ENCODE peak calls at places on chromosomes 7 and 10, in four cellular contexts. One of them, this sample, is unnamed.
A peak's percentile ranks its signal among the peaks of the same experiment; 100 is the strongest.

GRCh38 chr7:86643478-86644281 is at the start of gene GRM3:
- DNase-seq in HCT116: no peak
- DNase-seq in breast epithelium: no peak
- DNase-seq in adrenal gland: peak; percentile 62
- DNase-seq in this sample: no peak

GRCh38 chr7:106372121-106372520 is 87.3 kb upstream of the NAMPT start:
- DNase-seq in HCT116: no peak
- DNase-seq in breast epithelium: no peak
- DNase-seq in adrenal gland: no peak
- DNase-seq in this sample: no peak

GRCh38 chr10:90935581-90936292 is 14.8 kb upstream of the ANKRD1 start:
- DNase-seq in HCT116: no peak
- DNase-seq in breast epithelium: no peak
- DNase-seq in adrenal gland: no peak
- DNase-seq in this sample: no peak

GRCh38 chr7:87933605-87933952 is 472 bp upstream of the ADAM22 start:
- DNase-seq in HCT116: no peak
- DNase-seq in breast epithelium: no peak
- DNase-seq in adrenal gland: no peak
- DNase-seq in this sample: no peak

GRCh38 chr10:91185239-91185875 is 35.1 kb upstream of the PCGF5 start:
- DNase-seq in HCT116: peak; percentile 8
- DNase-seq in breast epithelium: no peak
- DNase-seq in adrenal gland: peak; percentile 80
- DNase-seq in this sample: no peak

GRCh38 chr7:128036226-128036940 is 5.1 kb upstream of the LRRC4 start:
- DNase-seq in HCT116: no peak
- DNase-seq in breast epithelium: no peak
- DNase-seq in adrenal gland: no peak
- DNase-seq in this sample: no peak

GRCh38 chr10:101062231-101063161 is 707 bp downstream of the KAZALD1 start:
- DNase-seq in HCT116: no peak
- DNase-seq in breast epithelium: no peak
- DNase-seq in adrenal gland: peak; percentile 61
- DNase-seq in this sample: peak; percentile 57

GRCh38 chr10:132310701-132311337 is 3.1 kb upstream of the STK32C start:
- DNase-seq in HCT116: no peak
- DNase-seq in breast epithelium: no peak
- DNase-seq in adrenal gland: no peak
- DNase-seq in this sample: peak; percentile 42

GRCh38 chr10:28492093-28492492 is 40.8 kb upstream of the WAC start:
- DNase-seq in HCT116: no peak
- DNase-seq in breast epithelium: no peak
- DNase-seq in adrenal gland: no peak
- DNase-seq in this sample: no peak

GRCh38 chr7:111708072-111708471 is 145.8 kb upstream of the IMMP2L start:
- DNase-seq in HCT116: no peak
- DNase-seq in breast epithelium: no peak
- DNase-seq in adrenal gland: no peak
- DNase-seq in this sample: no peak

GRCh38 chr7:134778941-134779740 is at the start of gene CALD1:
- DNase-seq in HCT116: peak; percentile 26
- DNase-seq in breast epithelium: peak; percentile 96
- DNase-seq in adrenal gland: peak; percentile 60
- DNase-seq in this sample: peak; percentile 27

GRCh38 chr7:52486267-52486666 is 549.2 kb upstream of the POM121L12 start:
- DNase-seq in HCT116: no peak
- DNase-seq in breast epithelium: no peak
- DNase-seq in adrenal gland: no peak
- DNase-seq in this sample: no peak

GRCh38 chr7:138163800-138164199 is 87.5 kb downstream of the AKR1D1 start:
- DNase-seq in HCT116: no peak
- DNase-seq in breast epithelium: no peak
- DNase-seq in adrenal gland: no peak
- DNase-seq in this sample: no peak

GRCh38 chr10:3764626-3765375 is 20.2 kb downstream of the KLF6 start:
- DNase-seq in HCT116: no peak
- DNase-seq in breast epithelium: no peak
- DNase-seq in adrenal gland: no peak
- DNase-seq in this sample: no peak

GRCh38 chr7:21426286-21426957 is 1.5 kb upstream of the SP4 start:
- DNase-seq in HCT116: no peak
- DNase-seq in breast epithelium: no peak
- DNase-seq in adrenal gland: no peak
- DNase-seq in this sample: no peak

GRCh38 chr10:3532644-3533043 is 252.4 kb downstream of the KLF6 start:
- DNase-seq in HCT116: peak; percentile 23
- DNase-seq in breast epithelium: no peak
- DNase-seq in adrenal gland: no peak
- DNase-seq in this sample: no peak

GRCh38 chr7:103598326-103598905 is 152.4 kb upstream of the SLC26A5 start:
- DNase-seq in HCT116: no peak
- DNase-seq in breast epithelium: no peak
- DNase-seq in adrenal gland: no peak
- DNase-seq in this sample: no peak

GRCh38 chr10:30073045-30073766 is 13.8 kb upstream of the JCAD start:
- DNase-seq in HCT116: no peak
- DNase-seq in breast epithelium: no peak
- DNase-seq in adrenal gland: no peak
- DNase-seq in this sample: no peak

GRCh38 chr10:69232252-69232651 is 12.1 kb downstream of the HKDC1 start:
- DNase-seq in HCT116: peak; percentile 61
- DNase-seq in breast epithelium: no peak
- DNase-seq in adrenal gland: no peak
- DNase-seq in this sample: no peak

GRCh38 chr10:132408367-132408781 is 11.4 kb downstream of the PWWP2B start:
- DNase-seq in HCT116: no peak
- DNase-seq in breast epithelium: no peak
- DNase-seq in adrenal gland: peak; percentile 76
- DNase-seq in this sample: no peak

GRCh38 chr7:43105521-43106120 is 6.8 kb upstream of the HECW1 start:
- DNase-seq in HCT116: no peak
- DNase-seq in breast epithelium: no peak
- DNase-seq in adrenal gland: no peak
- DNase-seq in this sample: no peak

GRCh38 chr10:71753091-71753959 is 20.0 kb downstream of the VSIR start:
- DNase-seq in HCT116: no peak
- DNase-seq in breast epithelium: no peak
- DNase-seq in adrenal gland: peak; percentile 75
- DNase-seq in this sample: peak; percentile 84
- TF ChIP-seq POLR2A in HCT116: no peak
- TF ChIP-seq POLR2A in breast epithelium: no peak
- TF ChIP-seq POLR2A in adrenal gland: no peak
- TF ChIP-seq POLR2A in this sample: no peak

GRCh38 chr7:2301510-2301860 is 12.8 kb downstream of the SNX8 start:
- DNase-seq in HCT116: no peak
- DNase-seq in breast epithelium: no peak
- DNase-seq in adrenal gland: no peak
- DNase-seq in this sample: no peak

GRCh38 chr7:2295936-2296620 is 18.2 kb downstream of the SNX8 start:
- DNase-seq in HCT116: no peak
- DNase-seq in breast epithelium: no peak
- DNase-seq in adrenal gland: no peak
- DNase-seq in this sample: no peak

GRCh38 chr7:2296830-2297229 is 17.4 kb downstream of the SNX8 start:
- DNase-seq in HCT116: no peak
- DNase-seq in breast epithelium: no peak
- DNase-seq in adrenal gland: no peak
- DNase-seq in this sample: no peak

GRCh38 chr7:2299853-2300512 is 14.3 kb downstream of the SNX8 start:
- DNase-seq in HCT116: no peak
- DNase-seq in breast epithelium: no peak
- DNase-seq in adrenal gland: no peak
- DNase-seq in this sample: peak; percentile 35

GRCh38 chr7:2299131-2299829 is 15.0 kb downstream of the SNX8 start:
- DNase-seq in HCT116: no peak
- DNase-seq in breast epithelium: no peak
- DNase-seq in adrenal gland: peak; percentile 40
- DNase-seq in this sample: peak; percentile 62
- TF ChIP-seq POLR2A in HCT116: no peak
- TF ChIP-seq POLR2A in breast epithelium: no peak
- TF ChIP-seq POLR2A in adrenal gland: no peak
- TF ChIP-seq POLR2A in this sample: no peak

DNA sequence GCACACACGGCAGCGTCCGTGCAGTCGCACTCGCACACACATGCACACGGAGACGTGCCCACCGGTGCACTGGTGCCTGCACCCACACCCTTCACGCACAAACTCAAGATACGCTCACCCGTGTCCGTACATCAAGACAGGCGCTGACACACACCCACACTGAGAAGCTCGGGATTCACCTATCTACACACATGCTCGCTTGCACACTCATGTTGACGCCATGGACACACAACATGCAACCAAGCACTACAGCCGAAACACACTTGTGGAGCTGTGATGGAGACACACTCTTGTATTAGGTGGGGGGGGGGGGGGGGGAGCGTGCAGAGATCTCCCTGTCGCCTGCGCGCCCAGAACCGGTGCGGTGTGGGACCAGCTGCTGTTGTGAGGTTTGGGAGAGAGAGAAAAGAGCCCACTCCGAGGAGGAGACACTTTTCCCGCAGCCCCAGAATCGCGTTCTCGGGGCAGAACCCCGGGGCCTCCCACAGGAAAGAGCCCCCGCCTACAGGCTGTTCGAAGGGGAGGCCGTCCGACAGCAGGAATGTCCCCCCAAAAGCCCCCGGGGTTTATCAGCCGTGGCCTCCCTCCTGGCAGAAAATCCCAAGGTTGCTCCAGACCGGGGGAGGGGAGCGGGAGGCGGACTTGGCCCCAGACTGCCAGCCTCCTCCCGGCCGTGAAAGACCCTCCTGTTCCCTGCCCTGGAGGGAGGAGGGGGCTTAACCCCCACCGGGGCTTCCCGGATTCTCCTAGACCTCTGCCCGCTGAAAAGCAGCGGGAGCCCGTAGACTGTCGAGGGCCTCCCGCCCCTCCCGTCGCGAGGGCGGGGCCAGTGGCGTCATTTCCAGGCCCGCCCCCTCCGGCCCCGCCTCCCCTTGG is 466 bp upstream of the NFKB2 start:
- DNase-seq in HCT116: peak; percentile 72
- DNase-seq in breast epithelium: peak; percentile 86
- DNase-seq in adrenal gland: peak; percentile 91
- DNase-seq in this sample: peak; percentile 92
- TF ChIP-seq POLR2A in HCT116: no peak
- TF ChIP-seq POLR2A in breast epithelium: peak; percentile 59
- TF ChIP-seq POLR2A in adrenal gland: peak; percentile 58
- TF ChIP-seq POLR2A in this sample: peak; percentile 12

DNA sequence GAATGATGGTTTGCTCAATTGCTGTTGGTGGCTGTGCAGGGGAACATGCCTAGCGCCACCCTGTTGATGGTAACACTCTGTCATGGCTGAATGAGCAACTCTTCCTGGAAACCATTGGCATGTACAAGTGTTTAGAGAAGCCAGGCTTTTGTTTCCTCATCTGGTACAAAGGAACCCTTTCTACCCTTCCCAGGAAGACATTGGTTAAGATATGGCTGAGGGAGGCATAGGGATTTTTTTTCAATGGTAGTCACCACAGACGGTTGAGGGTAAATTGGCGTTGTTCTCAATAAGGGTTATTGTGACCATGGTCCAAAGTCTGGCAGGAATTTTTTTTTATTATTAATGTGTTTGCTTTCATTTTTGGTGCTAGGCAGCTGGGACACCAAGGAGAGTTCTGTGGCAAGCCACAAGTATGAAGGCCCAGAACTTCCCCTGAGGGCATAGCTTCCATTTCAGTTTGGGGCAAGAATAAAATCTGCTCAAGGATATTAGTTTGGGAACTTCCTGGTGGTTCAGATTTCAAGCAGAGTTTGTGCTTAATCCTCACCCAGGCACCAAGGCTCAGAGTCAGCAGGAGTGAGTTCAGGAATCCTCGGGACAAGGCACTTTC is at the start of gene PLEKHS1:
- DNase-seq in HCT116: no peak
- DNase-seq in breast epithelium: peak; percentile 75
- DNase-seq in adrenal gland: no peak
- DNase-seq in this sample: peak; percentile 52
- TF ChIP-seq POLR2A in HCT116: no peak
- TF ChIP-seq POLR2A in breast epithelium: no peak
- TF ChIP-seq POLR2A in adrenal gland: no peak
- TF ChIP-seq POLR2A in this sample: no peak

GRCh38 chr7:149197675-149198074 is 2.3 kb downstream of the ZNF282 start:
- DNase-seq in HCT116: no peak
- DNase-seq in breast epithelium: no peak
- DNase-seq in adrenal gland: no peak
- DNase-seq in this sample: no peak

GRCh38 chr7:149196151-149196704 is 882 bp downstream of the ZNF282 start:
- DNase-seq in HCT116: no peak
- DNase-seq in breast epithelium: no peak
- DNase-seq in adrenal gland: no peak
- DNase-seq in this sample: no peak

GRCh38 chr7:149194799-149195179 is 557 bp upstream of the ZNF282 start:
- DNase-seq in HCT116: no peak
- DNase-seq in breast epithelium: no peak
- DNase-seq in adrenal gland: no peak
- DNase-seq in this sample: no peak

GRCh38 chr7:149196705-149197171 is 1.4 kb downstream of the ZNF282 start:
- DNase-seq in HCT116: no peak
- DNase-seq in breast epithelium: no peak
- DNase-seq in adrenal gland: no peak
- DNase-seq in this sample: no peak

DNA sequence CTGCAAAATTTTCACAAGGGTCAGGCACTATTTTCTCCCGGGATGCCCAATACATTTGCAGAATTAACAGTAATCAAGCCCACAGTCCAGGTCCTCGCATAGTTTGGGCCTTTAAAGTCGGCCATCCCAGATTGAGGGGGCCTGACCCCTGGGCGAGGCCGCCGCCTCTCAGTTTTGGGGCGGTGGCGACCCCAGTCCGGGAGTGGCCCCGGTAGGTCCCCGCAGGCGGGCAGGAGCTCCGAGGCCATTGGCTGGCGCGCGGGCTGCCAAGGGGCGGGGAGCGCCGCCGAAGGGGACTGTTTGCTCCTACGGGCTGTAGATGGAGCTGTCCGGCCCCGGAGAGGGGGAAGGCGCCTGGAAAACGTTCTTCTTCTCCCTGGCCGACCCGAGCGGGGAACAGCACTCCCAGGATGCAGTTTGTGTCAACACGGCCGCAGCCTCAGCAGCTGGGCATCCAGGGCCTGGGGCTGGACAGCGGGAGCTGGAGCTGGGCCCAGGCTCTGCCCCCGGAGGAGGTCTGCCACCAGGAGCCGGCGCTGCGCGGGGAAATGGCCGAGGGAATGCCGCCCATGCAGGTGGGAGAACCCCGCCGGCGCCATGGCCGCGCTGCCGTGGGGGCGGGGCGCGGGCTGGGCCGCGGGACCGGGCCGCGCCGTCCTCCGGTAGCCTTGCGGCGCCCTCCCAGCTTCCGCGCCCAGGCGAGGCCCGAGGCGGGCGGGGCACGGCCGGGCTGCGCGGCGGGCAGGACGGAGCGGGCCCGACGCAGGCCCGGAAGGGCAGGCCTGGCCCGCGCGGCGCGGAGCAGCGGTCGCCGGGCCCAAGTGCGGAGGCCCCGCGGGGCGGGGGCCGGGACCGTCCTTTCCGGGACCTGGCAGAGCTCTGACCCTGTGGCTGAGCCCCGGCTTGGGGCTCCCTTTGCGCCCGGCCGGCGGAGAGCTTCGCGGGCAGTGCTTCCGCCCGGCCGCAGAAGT is at the start of gene ZNF282:
- DNase-seq in HCT116: peak; percentile 67
- DNase-seq in breast epithelium: peak; percentile 84
- DNase-seq in adrenal gland: peak; percentile 90
- DNase-seq in this sample: peak; percentile 75
- TF ChIP-seq POLR2A in HCT116: peak; percentile 67
- TF ChIP-seq POLR2A in breast epithelium: no peak
- TF ChIP-seq POLR2A in adrenal gland: peak; percentile 80
- TF ChIP-seq POLR2A in this sample: peak; percentile 59